ENCODE peak calls at places on chromosomes 4 and X, in seven cellular contexts. E is HCT116, C is ovary, J is pancreas, O is SK-N-SH, K is mucosa of descending colon, D is thoracic aorta. T is an unnamed sample. For H3K36me3, the result is how much of the 10 kb centered on the place peaks cover.

GRCh38 chr4:94626942-94627341 is 130.8 kb upstream of the BMPR1B start:
- DNase-seq in J (no peak), D (no peak), K (no peak), E (no peak), C (no peak), O (no peak), T (no peak)

GRCh38 chrX:3757510-3758025 is 44.1 kb upstream of the PRKX start:
- DNase-seq in J (no peak), E (no peak), D (no peak), K (no peak), C (no peak), O (no peak), T (no peak)

GRCh38 chrX:53681661-53682060 is 4.9 kb downstream of the HUWE1 start:
- DNase-seq in D (no peak), O (no peak), C (no peak), K (no peak), J (no peak), E (no peak), T (no peak)

GRCh38 chr4:168560184-168560834 is 63.5 kb downstream of the PALLD start:
- DNase-seq in K (no peak), J (no peak), C (no peak), E (no peak), O (no peak), D (no peak), T (no peak)

GRCh38 chr4:105474110-105474518 is 252 bp upstream of the PPA2 start:
- DNase-seq in D (peak), O (no peak), J (peak), K (peak), E (no peak), C (peak), T (no peak)

GRCh38 chrX:14352511-14352910 is 176.8 kb upstream of the GLRA2 start:
- DNase-seq in K (no peak), O (no peak), E (no peak), C (no peak), D (no peak), J (no peak), T (no peak)

GRCh38 chrX:10597871-10598270 is 22.5 kb downstream of the MID1 start:
- DNase-seq in C (no peak), K (no peak), E (no peak), D (no peak), O (no peak), J (no peak), T (peak)

GRCh38 chrX:51697397-51697796 is 12.9 kb upstream of the CENPVL1 start:
- DNase-seq in O (no peak), K (no peak), C (no peak), E (no peak), D (no peak), J (no peak), T (no peak)

GRCh38 chr4:169131556-169132208 is 121.6 kb upstream of the CBR4 start:
- DNase-seq in D (no peak), E (no peak), J (no peak), K (no peak), O (no peak), C (no peak), T (no peak)

GRCh38 chr4:76697129-76697803 is 200.7 kb downstream of the SOWAHB start:
- DNase-seq in C (no peak), K (no peak), D (no peak), E (no peak), J (no peak), O (no peak), T (no peak)

GRCh38 chr4:24279492-24279891 is 304.9 kb downstream of the DHX15 start:
- DNase-seq in E (no peak), J (no peak), O (no peak), C (no peak), D (no peak), K (no peak), T (no peak)

GRCh38 chrX:9912341-9912740 is 54.8 kb upstream of the CLDN34 start:
- DNase-seq in D (no peak), C (no peak), E (no peak), K (no peak), J (no peak), O (peak), T (no peak)

GRCh38 chrX:55056820-55057690 is 17.8 kb upstream of the PAGE2B start:
- DNase-seq in C (no peak), J (no peak), K (no peak), O (no peak), E (no peak), D (no peak), T (no peak)

GRCh38 chr4:8587469-8588195 is 4.9 kb upstream of the CPZ start:
- DNase-seq in D (no peak), K (peak), E (no peak), O (peak), C (peak), J (no peak), T (peak)

GRCh38 chr4:150540536-150540935 is 41.4 kb upstream of the MAB21L2 start:
- DNase-seq in O (no peak), E (no peak), C (no peak), D (no peak), J (no peak), K (no peak), T (no peak)

GRCh38 chr4:22512306-22512705 is 3.6 kb downstream of the ADGRA3 start:
- DNase-seq in C (no peak), D (no peak), E (no peak), O (no peak), K (no peak), J (no peak), T (no peak)

GRCh38 chr4:22514431-22514830 is 1.4 kb downstream of the ADGRA3 start:
- DNase-seq in C (no peak), J (no peak), E (no peak), D (no peak), O (no peak), K (no peak), T (no peak)

GRCh38 chr4:22514001-22514400 is 1.9 kb downstream of the ADGRA3 start:
- DNase-seq in O (no peak), D (no peak), E (no peak), J (no peak), K (no peak), C (no peak), T (no peak)

GRCh38 chr4:22515888-22516541 is at the start of gene ADGRA3:
- DNase-seq in K (peak), C (peak), O (peak), E (no peak), J (peak), D (peak), T (peak)

DNA sequence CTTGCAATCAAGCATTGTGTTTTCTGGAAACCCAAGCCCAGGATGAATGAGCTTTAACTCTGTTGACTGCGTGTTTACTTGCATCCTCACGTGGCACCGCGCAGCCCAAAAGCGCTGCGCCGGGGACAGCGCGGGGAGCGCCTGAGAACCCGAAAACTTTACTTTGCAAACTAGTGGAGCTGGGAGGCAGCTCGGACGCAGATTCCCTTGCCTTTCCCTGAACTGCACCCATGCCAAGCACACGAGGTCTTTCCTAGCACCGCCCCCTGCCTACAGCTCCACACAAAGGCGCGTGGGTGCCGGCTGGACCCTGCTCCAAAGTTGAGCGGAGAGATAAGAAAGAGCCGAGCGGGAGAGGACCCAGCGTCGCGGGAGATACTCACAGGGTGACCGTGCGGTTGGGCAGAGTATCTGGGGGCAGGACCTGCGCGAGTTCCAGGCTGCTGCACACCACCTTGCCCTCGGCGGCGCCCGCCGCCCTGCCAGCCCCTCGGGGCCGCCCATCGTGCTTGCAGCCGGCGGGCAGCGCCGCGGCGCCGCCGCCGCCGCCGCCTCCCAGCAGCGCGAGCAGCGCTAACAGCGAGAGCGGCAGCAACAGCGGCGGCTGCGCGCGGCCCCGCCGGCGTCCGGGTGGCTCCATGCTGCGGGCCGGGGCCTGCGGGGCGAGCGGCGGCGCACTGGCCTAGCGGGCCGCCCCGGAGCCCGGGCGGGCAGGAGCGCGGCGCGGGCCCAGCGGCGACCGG is 550 bp downstream of the ADGRA3 start:
- DNase-seq in K (peak), D (peak), C (peak), J (peak), O (peak), E (no peak), T (peak)
- TF ChIP-seq CTCF in K (no peak), D (no peak), C (no peak), J (no peak), O (no peak), E (no peak), T (no peak)

DNA sequence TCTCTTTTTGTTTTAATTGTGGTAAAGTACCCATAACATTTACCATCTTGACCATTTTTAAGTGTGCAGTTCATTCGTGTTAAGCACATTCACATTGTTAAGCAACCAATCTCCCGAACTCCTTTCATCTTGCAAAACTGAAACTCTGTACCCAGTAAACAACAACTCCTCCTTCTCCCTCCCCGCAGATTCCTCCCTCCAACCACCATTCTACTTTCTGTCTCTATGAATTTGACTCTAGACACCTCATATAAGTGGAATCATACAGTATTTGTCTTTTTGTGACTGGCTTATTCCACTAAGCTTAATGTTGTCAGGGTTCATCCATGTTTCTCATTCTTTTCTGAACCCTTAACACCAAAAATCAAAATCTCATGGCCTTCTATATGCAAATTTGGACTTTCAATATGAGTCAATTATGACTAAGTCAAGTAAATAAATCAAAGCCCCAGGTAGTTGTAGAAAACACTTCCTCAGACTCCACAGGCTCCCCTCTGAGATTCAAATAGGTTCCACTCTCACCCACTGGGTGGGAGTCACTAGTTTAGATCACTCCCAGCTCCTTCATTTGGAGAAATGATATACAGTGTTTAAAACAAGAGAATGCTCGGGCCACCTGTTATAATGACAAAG is 9.8 kb upstream of the RTL5 start:
- DNase-seq in D (no peak), E (no peak), O (no peak), J (no peak), K (no peak), C (no peak), T (no peak)
- H3K36me3 ChIP-seq in D (under half), E (under half), O (under half), J (under half), K (under half), C (under half), T (under half)

DNA sequence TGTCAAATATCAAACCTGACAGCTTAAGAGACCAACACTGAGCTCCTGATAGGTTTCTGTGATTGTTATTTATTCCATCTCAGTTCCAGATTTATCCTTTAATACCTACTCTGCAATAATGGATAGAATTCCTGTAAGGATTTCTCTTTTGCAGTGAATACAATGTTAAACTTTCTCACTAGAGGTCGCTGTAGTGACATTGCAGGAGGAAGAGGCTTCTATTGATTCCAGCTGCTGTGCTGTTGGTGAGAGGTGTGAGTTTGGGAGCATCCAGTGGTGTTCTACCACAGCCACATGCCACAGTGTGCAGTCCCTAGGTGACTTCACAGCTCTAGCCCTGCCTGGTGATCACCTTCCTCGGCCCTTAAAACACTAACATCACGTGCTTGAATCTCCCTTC is 34.6 kb upstream of the DCAF8L2 start:
- DNase-seq in D (no peak), O (peak), K (no peak), E (no peak), J (no peak), C (no peak), T (peak)
- TF ChIP-seq CTCF in D (no peak), O (peak), K (no peak), E (peak), J (peak), C (no peak), T (peak)

DNA sequence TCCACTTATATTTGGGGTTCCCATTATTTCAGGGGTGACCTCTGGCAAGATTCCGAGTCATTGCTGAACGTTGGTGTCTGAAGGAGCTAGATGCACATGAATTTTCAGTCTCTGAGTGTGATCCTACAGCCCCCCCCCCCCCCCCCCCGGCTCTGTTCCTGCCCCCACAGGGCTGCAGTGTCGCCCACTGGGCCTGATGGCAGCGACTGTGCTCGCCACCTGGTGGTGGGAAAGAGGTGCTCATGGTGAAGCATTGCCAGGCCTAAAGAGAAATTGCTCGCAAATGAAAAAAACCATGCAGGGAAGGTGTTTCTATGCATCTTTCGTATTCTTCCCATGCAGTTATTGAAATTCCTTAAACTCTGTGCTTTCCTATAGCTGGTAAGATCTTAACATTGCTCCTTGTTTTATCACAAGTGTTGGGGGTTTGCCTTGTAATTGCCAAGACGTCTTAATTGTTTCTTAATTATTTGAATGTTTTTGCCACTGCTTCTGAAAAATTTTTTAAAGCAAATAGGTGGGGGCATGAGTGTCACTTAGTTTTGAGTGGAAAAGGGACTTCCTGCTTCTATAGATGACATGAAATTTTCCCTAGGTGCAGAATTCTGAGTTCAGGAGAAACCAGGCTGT is 63.2 kb downstream of the CLDN22 start:
- DNase-seq in C (peak), K (peak), D (no peak), O (peak), J (peak), E (peak), T (peak)
- H3K36me3 ChIP-seq in C (under half), K (under half), D (under half), O (half or more), J (under half), E (under half), T (under half)

GRCh38 chr4:41933997-41934812 is 1.0 kb upstream of the TMEM33 start:
- DNase-seq in C (no peak), K (no peak), J (no peak), O (no peak), E (peak), D (no peak), T (no peak)

GRCh38 chr4:41932988-41933387 is 2.2 kb upstream of the TMEM33 start:
- DNase-seq in E (no peak), J (no peak), K (no peak), O (no peak), C (no peak), D (no peak), T (no peak)

GRCh38 chr4:41935652-41936021 is 408 bp downstream of the TMEM33 start:
- DNase-seq in E (peak), K (no peak), O (no peak), J (no peak), C (no peak), D (no peak), T (no peak)

GRCh38 chr4:41939016-41939623 is 3.9 kb downstream of the TMEM33 start:
- DNase-seq in D (no peak), O (no peak), E (no peak), C (no peak), J (no peak), K (no peak), T (no peak)

GRCh38 chr4:41934813-41935651 is at the start of gene TMEM33:
- DNase-seq in J (peak), C (peak), D (peak), E (peak), O (peak), K (peak), T (peak)
- TF ChIP-seq CTCF in J (no peak), C (no peak), D (peak), E (peak), O (peak), K (no peak), T (no peak)

DNA sequence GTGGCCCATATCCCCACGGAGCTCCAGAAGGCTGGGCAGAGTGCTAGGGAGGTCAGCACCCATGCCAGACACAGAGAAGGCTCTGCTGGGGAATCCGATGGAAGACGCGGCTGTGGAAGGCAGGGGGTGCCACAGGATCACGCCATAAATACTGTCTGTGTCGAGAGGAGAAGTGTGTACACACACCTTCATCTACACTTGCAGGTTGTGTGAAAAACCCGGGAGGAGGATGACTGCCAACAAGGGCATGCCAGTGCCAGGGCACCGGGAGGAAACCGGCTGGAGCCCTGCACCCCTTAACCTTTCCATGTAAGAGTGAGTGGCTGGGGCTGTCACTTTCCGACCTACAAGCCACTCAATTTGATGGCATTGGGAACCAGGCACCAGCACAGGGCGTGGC is 31.2 kb downstream of the LETM1 start:
- DNase-seq in C (no peak), O (no peak), D (no peak), E (no peak), K (no peak), J (no peak), T (no peak)
- H3K36me3 ChIP-seq in C (under half), O (under half), D (under half), E (under half), K (under half), J (under half), T (under half)

GRCh38 chrX:119791437-119792231 is at the start of gene RPL39:
- DNase-seq in J (peak), K (peak), O (peak), C (peak), D (peak), E (peak), T (peak)

DNA sequence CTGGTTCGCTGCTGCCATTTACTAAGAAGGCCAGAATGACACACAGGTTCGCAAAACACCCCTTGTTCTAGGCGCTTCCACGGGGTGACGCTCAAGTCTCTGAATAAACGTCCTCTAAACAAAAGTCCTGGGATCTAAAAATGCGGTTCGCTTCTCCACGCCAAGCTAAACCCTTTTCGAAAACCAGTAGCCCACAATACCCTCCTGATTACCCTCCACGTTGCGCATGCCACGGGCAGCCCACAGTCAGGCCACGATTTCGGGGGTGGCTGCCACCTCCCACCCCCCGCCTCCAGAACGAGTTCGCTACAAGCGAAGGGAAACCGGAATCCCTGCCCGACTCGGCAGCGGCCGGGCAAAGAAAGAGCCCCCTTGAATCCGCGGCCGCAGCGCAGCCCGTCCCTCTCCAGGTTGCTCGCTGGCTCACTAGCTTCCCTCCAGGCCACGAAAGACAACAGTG is 423 bp downstream of the RPL39 start:
- DNase-seq in C (no peak), D (no peak), K (no peak), J (no peak), O (peak), E (no peak), T (peak)
- TF ChIP-seq CTCF in C (no peak), D (no peak), K (no peak), J (no peak), O (peak), E (no peak), T (no peak)

GRCh38 chr4:6292376-6293096 is 22.9 kb downstream of the WFS1 start:
- DNase-seq in C (peak), J (no peak), D (no peak), K (no peak), O (no peak), E (no peak), T (no peak)
- H3K36me3 ChIP-seq in C (under half), J (under half), D (half or more), K (under half), O (under half), E (under half), T (under half)

GRCh38 chr4:102500371-102501175 is 586 bp upstream of the NFKB1 start:
- DNase-seq in C (peak), D (no peak), K (peak), O (peak), J (peak), E (no peak), T (no peak)
- TF ChIP-seq CTCF in C (no peak), D (peak), K (no peak), O (peak), J (no peak), E (peak), T (no peak)